ENCODE peak calls at places on chromosomes 12 and 14, in seven cellular contexts. K, Z, B, T, I, E and Y are unnamed samples.

GRCh38 chr12:27290501-27291168 is 42.0 kb upstream of the BMAL2 start:
- DNase-seq in Z (no peak), B (no peak), I (no peak), K (no peak), T (no peak), E (no peak), Y (no peak)

GRCh38 chr12:122875590-122876220 is 20.2 kb downstream of the VPS37B start:
- DNase-seq in T (no peak), B (peak), I (no peak), Z (no peak), E (no peak), K (no peak), Y (no peak)

GRCh38 chr14:93903342-93904184 is 23.6 kb upstream of the FAM181A start:
- DNase-seq in Z (no peak), K (no peak), T (peak), B (no peak), I (no peak), E (no peak), Y (no peak)

GRCh38 chr12:89918172-89918880 is 209.7 kb upstream of the ATP2B1 start:
- DNase-seq in T (no peak), B (no peak), I (no peak), E (no peak), K (no peak), Z (no peak), Y (peak)

GRCh38 chr14:53538316-53538851 is 385.3 kb upstream of the DDHD1 start:
- DNase-seq in B (no peak), T (no peak), E (no peak), K (no peak), I (no peak), Z (no peak), Y (no peak)

GRCh38 chr12:103930787-103931536 is 752 bp downstream of the HSP90B1 start:
- DNase-seq in K (peak), T (peak), B (peak), Z (peak), E (peak), I (no peak), Y (peak)

GRCh38 chr14:24147761-24148428 is 597 bp downstream of the RNF31 start:
- DNase-seq in B (no peak), T (peak), I (peak), Z (no peak), K (no peak), E (no peak), Y (no peak)

GRCh38 chr12:86713121-86713520 is 456.9 kb upstream of the MGAT4C start:
- DNase-seq in K (no peak), B (no peak), E (no peak), T (no peak), Z (no peak), I (no peak), Y (no peak)

GRCh38 chr14:53630336-53630735 is 326.3 kb downstream of the BMP4 start:
- DNase-seq in E (no peak), K (no peak), B (no peak), T (no peak), Z (no peak), I (no peak), Y (no peak)

GRCh38 chr14:99357856-99358390 is 85.9 kb upstream of the BCL11B start:
- DNase-seq in B (no peak), K (no peak), E (no peak), T (no peak), I (no peak), Z (no peak), Y (no peak)

GRCh38 chr14:71555654-71556559 is 376.3 kb upstream of the RGS6 start:
- DNase-seq in K (no peak), B (peak), I (peak), Z (no peak), T (peak), E (no peak), Y (peak)

GRCh38 chr14:56036353-56036752 is 81.9 kb upstream of the PELI2 start:
- DNase-seq in T (peak), E (no peak), B (no peak), I (no peak), K (no peak), Z (no peak), Y (no peak)

GRCh38 chr14:59328410-59328809 is 136.8 kb downstream of the GPR135 start:
- DNase-seq in B (no peak), E (no peak), K (no peak), I (no peak), Z (no peak), T (no peak), Y (no peak)

GRCh38 chr14:29390046-29390841 is 537.4 kb downstream of the PRKD1 start:
- DNase-seq in B (no peak), E (peak), K (no peak), Z (no peak), T (no peak), I (no peak), Y (no peak)

GRCh38 chr12:76158518-76159321 is 74.2 kb upstream of the NAP1L1 start:
- DNase-seq in B (peak), I (peak), T (peak), E (peak), Z (peak), K (no peak), Y (peak)

GRCh38 chr14:95426116-95426475 is 90.4 kb downstream of the SYNE3 start:
- DNase-seq in B (no peak), I (no peak), K (no peak), T (no peak), E (no peak), Z (no peak), Y (no peak)

GRCh38 chr12:95739561-95740313 is 50.8 kb downstream of the NTN4 start:
- DNase-seq in T (no peak), B (no peak), I (no peak), K (peak), Z (peak), E (peak), Y (no peak)

GRCh38 chr14:34766060-34766459 is 51.7 kb upstream of the CFL2 start:
- DNase-seq in B (no peak), K (no peak), Z (no peak), E (no peak), I (no peak), T (no peak), Y (no peak)

GRCh38 chr12:14256555-14257169 is 108.8 kb upstream of the ATF7IP start:
- DNase-seq in E (peak), T (peak), Z (peak), I (peak), K (peak), B (peak), Y (peak)

GRCh38 chr14:32230695-32231280 is 27.7 kb upstream of the RNU6-8 start:
- DNase-seq in E (no peak), K (no peak), I (no peak), T (peak), B (no peak), Z (no peak), Y (no peak)

GRCh38 chr12:84757978-84758377 is 154.6 kb downstream of the SLC6A15 start:
- DNase-seq in B (no peak), Z (no peak), T (peak), K (no peak), E (no peak), I (no peak), Y (no peak)

GRCh38 chr14:64986578-64987571 is at the start of gene FNTB:
- DNase-seq in K (peak), I (peak), Z (peak), E (peak), T (peak), B (peak), Y (peak)
- H3K27ac ChIP-seq in K (peak), I (peak), Z (peak), E (peak), T (peak), B (peak), Y (peak)

DNA sequence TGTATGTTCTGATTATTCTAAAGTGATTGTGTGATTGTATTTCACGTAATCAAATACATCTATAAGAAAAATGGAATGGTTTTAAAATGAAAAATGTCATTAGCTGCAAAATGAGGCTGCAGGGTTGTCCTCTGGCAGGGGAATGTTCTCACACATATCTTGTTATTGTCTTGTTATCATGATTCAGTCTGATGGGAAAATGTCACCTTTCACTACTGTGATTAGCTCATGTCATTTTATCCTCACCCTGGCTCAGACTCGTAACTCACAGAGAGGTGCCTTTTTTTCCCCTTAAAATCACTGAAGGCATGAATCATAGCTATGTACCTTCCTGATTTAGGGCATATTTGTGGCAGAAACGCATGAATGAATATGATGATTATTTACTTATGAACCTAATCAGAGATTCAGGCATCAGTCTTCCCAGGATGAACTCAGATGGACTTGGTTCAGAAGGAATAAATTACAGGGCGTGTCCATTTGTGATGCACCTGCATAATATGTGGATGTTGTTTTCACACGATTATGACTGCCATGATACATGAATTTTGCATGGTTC is 1339.1 kb downstream of the AACS start:
- DNase-seq in K (no peak), B (no peak), E (no peak), T (no peak), Z (no peak), I (no peak), Y (no peak)
- H3K27ac ChIP-seq in K (no peak), B (no peak), E (no peak), T (no peak), Z (no peak), I (no peak), Y (no peak)

DNA sequence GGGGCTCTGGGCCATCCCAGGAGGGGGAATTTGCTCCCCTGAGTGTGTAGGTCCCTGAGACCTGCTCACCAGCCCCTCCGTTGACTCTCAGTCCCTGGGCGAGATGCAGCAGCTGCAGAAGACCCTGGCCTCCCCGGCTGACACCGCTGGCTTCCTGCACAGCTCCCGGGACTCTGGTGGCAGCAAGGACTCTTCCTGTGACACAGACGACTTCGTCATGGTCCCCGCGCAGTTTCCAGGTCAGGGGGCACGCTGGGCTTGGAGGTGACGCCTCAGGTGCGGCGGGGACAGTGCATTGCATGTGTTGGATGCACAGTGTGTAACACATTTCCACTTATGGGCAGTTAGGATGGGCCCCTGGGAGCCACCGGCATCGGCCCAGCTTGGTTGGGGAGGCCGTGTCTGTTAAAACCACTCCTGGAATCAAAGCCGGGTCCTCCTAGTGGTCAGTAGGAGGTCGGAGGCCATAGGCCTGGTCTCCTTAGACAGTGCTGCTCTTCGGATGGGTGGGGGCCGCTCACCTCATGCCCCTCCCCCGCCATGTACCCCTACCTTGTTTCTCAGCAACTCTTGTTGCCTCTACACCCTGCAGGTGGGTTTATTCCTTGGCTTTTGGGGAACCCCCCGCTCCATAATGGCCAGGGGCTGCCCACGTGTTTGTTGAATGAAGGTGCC is 17.1 kb upstream of the PUS1 start:
- DNase-seq in B (no peak), I (no peak), Z (no peak), T (no peak), K (no peak), E (no peak), Y (no peak)
- H3K27ac ChIP-seq in B (no peak), I (no peak), Z (no peak), T (peak), K (peak), E (peak), Y (peak)

DNA sequence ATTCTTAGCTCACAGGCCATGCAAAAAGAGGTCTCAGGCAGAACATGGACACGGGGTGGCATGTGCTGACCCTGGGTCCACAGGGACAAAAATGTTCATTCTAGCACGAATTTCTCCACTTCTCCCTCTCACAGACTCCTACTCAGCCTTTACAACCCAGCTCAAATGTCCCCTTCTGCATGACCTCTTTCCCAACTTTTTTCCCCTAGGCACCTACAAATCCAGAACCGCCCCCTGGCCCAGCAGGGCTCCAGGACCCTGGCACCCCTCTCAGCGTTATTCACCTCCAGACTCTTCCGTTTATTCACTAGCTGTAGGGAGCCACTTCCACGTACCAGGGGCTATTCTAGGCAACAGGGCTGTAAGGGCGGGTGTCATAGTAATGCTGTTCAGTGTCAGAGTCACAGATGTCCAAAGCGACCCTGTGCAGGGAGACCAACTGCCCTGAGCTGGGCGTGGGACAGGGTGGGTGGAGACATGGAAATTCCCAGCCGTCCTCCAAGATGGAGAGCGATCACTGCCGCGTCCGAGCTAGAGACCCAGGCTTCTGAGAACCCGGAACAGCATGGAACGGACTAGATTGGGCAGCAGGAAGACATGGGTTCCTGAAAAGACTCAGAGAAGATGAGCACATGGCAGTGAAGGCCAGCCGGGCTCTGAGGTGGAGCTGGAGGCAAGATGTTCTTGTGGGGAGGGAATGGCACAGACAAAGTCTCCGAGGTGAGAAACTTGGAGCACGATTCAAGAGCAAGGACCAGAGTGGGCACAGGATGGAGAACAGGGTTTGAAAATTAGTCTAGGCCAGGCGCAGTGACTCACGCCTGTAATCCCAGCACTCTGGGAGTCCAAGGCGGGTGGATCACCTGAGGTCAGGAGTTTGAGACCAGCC is 274.9 kb upstream of the RTL1 start:
- DNase-seq in E (no peak), T (no peak), B (no peak), I (no peak), K (no peak), Z (no peak), Y (no peak)
- H3K27ac ChIP-seq in E (no peak), T (no peak), B (no peak), I (no peak), K (no peak), Z (no peak), Y (no peak)

GRCh38 chr12:63853978-63854377 is 9.5 kb downstream of the SRGAP1 start:
- DNase-seq in I (no peak), B (no peak), E (no peak), Z (no peak), T (no peak), K (no peak), Y (no peak)

GRCh38 chr12:63855299-63855698 is 10.8 kb downstream of the SRGAP1 start:
- DNase-seq in I (no peak), E (no peak), T (no peak), Z (no peak), B (no peak), K (no peak), Y (no peak)

GRCh38 chr12:63862187-63863107 is 17.9 kb downstream of the SRGAP1 start:
- DNase-seq in Z (no peak), T (peak), I (no peak), K (no peak), E (no peak), B (no peak), Y (peak)

GRCh38 chr12:63863658-63864455 is 19.4 kb downstream of the SRGAP1 start:
- DNase-seq in Z (no peak), I (no peak), T (no peak), B (no peak), E (no peak), K (no peak), Y (no peak)

GRCh38 chr12:63857771-63858670 is 13.5 kb downstream of the SRGAP1 start:
- DNase-seq in T (peak), I (no peak), B (no peak), E (no peak), K (no peak), Z (no peak), Y (no peak)
- H3K27ac ChIP-seq in T (peak), I (no peak), B (no peak), E (no peak), K (no peak), Z (no peak), Y (no peak)

DNA sequence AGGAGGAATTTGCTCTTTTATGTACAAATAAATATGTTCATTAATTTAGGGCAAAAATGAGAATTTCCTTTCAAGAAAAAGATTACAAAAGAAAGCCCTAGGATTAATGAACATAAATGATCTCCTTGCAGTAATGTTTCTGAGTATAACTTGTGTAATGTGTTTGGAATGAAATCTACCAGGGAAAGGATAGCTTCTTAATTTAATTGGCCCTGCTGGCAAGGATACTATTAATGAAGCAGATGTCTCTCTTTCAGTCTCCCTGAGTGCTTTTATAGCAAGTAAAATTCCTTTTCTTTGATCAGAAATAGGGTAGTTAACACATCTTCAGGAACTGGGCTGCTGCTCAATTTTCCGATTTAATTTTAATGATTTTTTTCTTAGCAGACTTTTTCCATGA is 379.4 kb upstream of the PDE3A start:
- DNase-seq in K (no peak), Z (no peak), B (no peak), E (no peak), T (peak), I (no peak), Y (no peak)
- H3K27ac ChIP-seq in K (no peak), Z (no peak), B (no peak), E (no peak), T (no peak), I (no peak), Y (peak)

GRCh38 chr14:76500011-76500410 is 124.1 kb downstream of the ESRRB start:
- DNase-seq in K (no peak), T (peak), B (no peak), Z (no peak), I (no peak), E (no peak), Y (no peak)
- H3K27ac ChIP-seq in K (no peak), T (no peak), B (no peak), Z (no peak), I (no peak), E (no peak), Y (no peak)